ENCODE peak calls at places on chromosome 13, in four cellular contexts. I is ELF-1, R is T-helper 17 cell, K is neural crest cell. B is an unnamed sample.

GRCh38 chr13:71629167-71629566 is 237.8 kb downstream of the DACH1 start:
- DNase-seq in I (no peak), R (no peak), K (no peak), B (no peak)

GRCh38 chr13:28474491-28475134 is 20.3 kb downstream of the FLT1 start:
- DNase-seq in I (no peak), R (no peak), K (no peak), B (no peak)

GRCh38 chr13:90857921-90858320 is 489.6 kb upstream of the MIR17HG start:
- DNase-seq in I (no peak), R (no peak), K (no peak), B (no peak)

GRCh38 chr13:25783076-25783475 is 268.7 kb downstream of the SHISA2 start:
- DNase-seq in I (no peak), R (no peak), K (no peak), B (no peak)

GRCh38 chr13:27131202-27131623 is 40.4 kb downstream of the USP12 start:
- DNase-seq in I (no peak), R (peak), K (no peak), B (no peak)

GRCh38 chr13:74573654-74574053 is 439.4 kb upstream of the KLF12 start:
- DNase-seq in I (peak), R (no peak), K (no peak), B (no peak)

GRCh38 chr13:52411629-52412028 is 5.7 kb upstream of the THSD1 start:
- DNase-seq in I (no peak), R (no peak), K (no peak), B (no peak)

GRCh38 chr13:94175076-94175475 is 304.4 kb downstream of the DCT start:
- DNase-seq in I (no peak), R (no peak), K (no peak), B (no peak)

GRCh38 chr13:95704510-95704909 is 27.6 kb downstream of the DNAJC3 start:
- DNase-seq in I (no peak), R (no peak), K (no peak), B (no peak)

GRCh38 chr13:73168226-73168992 is 109.6 kb downstream of the KLF5 start:
- DNase-seq in I (no peak), R (no peak), K (no peak), B (no peak)

GRCh38 chr13:96958286-96958891 is 35.9 kb downstream of the OXGR1 start:
- DNase-seq in I (no peak), R (no peak), K (no peak), B (no peak)

GRCh38 chr13:112652512-112653458 is 37.1 kb upstream of the ATP11A start:
- DNase-seq in I (peak), R (no peak), K (no peak), B (peak)

GRCh38 chr13:28027070-28027469 is 38.6 kb upstream of the URAD start:
- DNase-seq in I (no peak), R (no peak), K (no peak), B (no peak)

GRCh38 chr13:53342623-53343022 is 314.0 kb downstream of the OLFM4 start:
- DNase-seq in I (peak), R (no peak), K (no peak), B (no peak)

GRCh38 chr13:95247857-95248256 is 53.4 kb downstream of the ABCC4 start:
- DNase-seq in I (no peak), R (no peak), K (no peak), B (no peak)

GRCh38 chr13:19860884-19861655 is 2.4 kb downstream of the ZMYM5 start:
- DNase-seq in I (peak), R (no peak), K (no peak), B (no peak)

GRCh38 chr13:92321174-92321573 is 905.4 kb upstream of the GPC6 start:
- DNase-seq in I (no peak), R (no peak), K (no peak), B (no peak)

GRCh38 chr13:50866817-50867640 is 23.5 kb upstream of the DLEU7 start:
- DNase-seq in I (no peak), R (no peak), K (no peak), B (no peak)

GRCh38 chr13:113065406-113066141 is 40.0 kb upstream of the F7 start:
- DNase-seq in I (peak), R (no peak), K (no peak), B (no peak)

GRCh38 chr13:75135325-75135825 is 346.6 kb downstream of the TBC1D4 start:
- DNase-seq in I (no peak), R (no peak), K (no peak), B (no peak)

GRCh38 chr13:73421310-73421912 is 362.6 kb downstream of the KLF5 start:
- DNase-seq in I (no peak), R (no peak), K (no peak), B (no peak)

GRCh38 chr13:33757713-33758112 is 60.2 kb upstream of the RFC3 start:
- DNase-seq in I (no peak), R (no peak), K (no peak), B (no peak)

GRCh38 chr13:76887070-76887563 is 912 bp upstream of the KCTD12 start:
- DNase-seq in I (peak), R (no peak), K (peak), B (peak)

GRCh38 chr13:29520671-29521070 is 74.8 kb downstream of the SLC7A1 start:
- DNase-seq in I (no peak), R (no peak), K (no peak), B (no peak)

GRCh38 chr13:60655268-60655667 is 258.2 kb downstream of the TDRD3 start:
- DNase-seq in I (no peak), R (no peak), K (no peak), B (no peak)